ENCODE peak calls at places on chromosomes 7 and 10, in four cellular contexts. I is transverse colon, V is sigmoid colon, D is GM12878. S is an unnamed sample.

GRCh38 chr10:14838582-14839304 is 637 bp downstream of the HSPA14 start:
- DNase-seq in I (peak; percentile 41), D (no peak), V (peak; percentile 72), S (peak; percentile 90)

GRCh38 chr7:99404977-99405320 is 3.4 kb downstream of the PDAP1 start:
- DNase-seq in I (no peak), V (no peak), D (no peak), S (no peak)

GRCh38 chr7:17405786-17406185 is 107.3 kb downstream of the AHR start:
- DNase-seq in D (no peak), I (no peak), V (no peak), S (no peak)

GRCh38 chr10:17144757-17145156 is 15.1 kb upstream of the CUBN start:
- DNase-seq in I (no peak), V (no peak), D (peak; percentile 9), S (no peak)

GRCh38 chr10:107025676-107026075 is 138.8 kb downstream of the SORCS1 start:
- DNase-seq in D (no peak), I (no peak), V (no peak), S (peak; percentile 29)

GRCh38 chr7:6258440-6259182 is 13.8 kb downstream of the CYTH3 start:
- DNase-seq in D (no peak), V (no peak), I (no peak), S (no peak)

GRCh38 chr7:68185641-68186040 is 1189.0 kb downstream of the TYW1 start:
- DNase-seq in I (no peak), V (no peak), D (no peak), S (no peak)

GRCh38 chr10:59674211-59674836 is 35.3 kb downstream of the SLC16A9 start:
- DNase-seq in I (peak; percentile 58), V (no peak), D (no peak), S (no peak)

GRCh38 chr10:70479161-70479531 is 579 bp downstream of the PALD1 start:
- DNase-seq in I (no peak), D (no peak), V (no peak), S (no peak)

GRCh38 chr10:118966131-118967125 is 63.1 kb upstream of the NANOS1 start:
- DNase-seq in D (no peak), I (no peak), V (no peak), S (no peak)

GRCh38 chr7:118517275-118517674 is 292.8 kb downstream of the ANKRD7 start:
- DNase-seq in D (no peak), I (no peak), V (no peak), S (no peak)

GRCh38 chr10:79367421-79368189 is 20.3 kb downstream of the PPIF start:
- DNase-seq in V (no peak), I (no peak), D (no peak), S (no peak)

GRCh38 chr10:11586170-11586569 is 25.3 kb downstream of the USP6NL start:
- DNase-seq in V (no peak), I (no peak), D (no peak), S (no peak)

GRCh38 chr10:69936091-69936490 is 116.6 kb upstream of the MACROH2A2 start:
- DNase-seq in V (no peak), D (no peak), I (no peak), S (no peak)

GRCh38 chr7:102409340-102409739 is 13.2 kb downstream of the PRKRIP1 start:
- DNase-seq in D (no peak), I (no peak), V (no peak), S (no peak)

GRCh38 chr7:31002256-31002655 is 38.5 kb downstream of the GHRHR start:
- DNase-seq in I (no peak), D (no peak), V (no peak), S (no peak)

GRCh38 chr10:6607187-6607586 is 27.1 kb upstream of the PRKCQ start:
- DNase-seq in D (no peak), V (no peak), I (no peak), S (no peak)

GRCh38 chr10:42969147-42969546 is 107.7 kb upstream of the RET start:
- DNase-seq in I (no peak), D (no peak), V (no peak), S (peak; percentile 64)

GRCh38 chr7:17357952-17358351 is 59.5 kb downstream of the AHR start:
- DNase-seq in D (no peak), I (no peak), V (no peak), S (no peak)

GRCh38 chr10:89393898-89394297 is 1.5 kb downstream of the IFIT1 start:
- DNase-seq in I (no peak), D (no peak), V (no peak), S (no peak)

GRCh38 chr7:140317597-140317996 is 80.7 kb downstream of the SLC37A3 start:
- DNase-seq in I (no peak), D (no peak), V (no peak), S (no peak)

GRCh38 chr7:36726311-36726710 is 2.0 kb upstream of the AOAH start:
- DNase-seq in D (no peak), I (no peak), V (no peak), S (no peak)

GRCh38 chr7:70072220-70072619 is 473.9 kb downstream of the AUTS2 start:
- DNase-seq in V (no peak), D (no peak), I (no peak), S (no peak)

GRCh38 chr10:100167521-100168312 is 18.1 kb downstream of the ERLIN1 start:
- DNase-seq in D (no peak), V (no peak), I (no peak), S (no peak)

GRCh38 chr10:96998329-96998888 is 166.3 kb downstream of the LCOR start:
- DNase-seq in V (no peak), I (no peak), D (no peak), S (no peak)

GRCh38 chr10:1049425-1049958 is 573 bp upstream of the IDI1 start:
- DNase-seq in D (no peak), V (no peak), I (no peak), S (no peak)

GRCh38 chr7:138460176-138460648 is at the start of gene TRIM24:
- DNase-seq in D (no peak), I (no peak), V (peak; percentile 98), S (no peak)

GRCh38 chr10:109894516-109894915 is 28.8 kb downstream of the XPNPEP1 start:
- DNase-seq in I (peak; percentile 32), D (no peak), V (peak; percentile 92), S (no peak)

GRCh38 chr10:20466731-20467130 is 430.4 kb downstream of the NEBL start:
- DNase-seq in V (no peak), D (no peak), I (no peak), S (no peak)

GRCh38 chr10:98425511-98426352 is 10.8 kb upstream of the PYROXD2 start:
- DNase-seq in D (no peak), I (peak; percentile 56), V (peak; percentile 62), S (no peak)

GRCh38 chr7:99006739-99007424 is 128.6 kb downstream of the TRRAP start:
- DNase-seq in I (no peak), V (no peak), D (no peak), S (peak; percentile 82)

GRCh38 chr7:45687721-45688120 is 113.6 kb downstream of the ADCY1 start:
- DNase-seq in D (no peak), I (no peak), V (no peak), S (peak; percentile 82)

GRCh38 chr10:115830260-115830970 is 442.6 kb downstream of the GFRA1 start:
- DNase-seq in V (no peak), D (no peak), I (no peak), S (no peak)

GRCh38 chr10:91162495-91163268 is 57.8 kb upstream of the PCGF5 start:
- DNase-seq in I (peak; percentile 79), D (no peak), V (peak; percentile 90), S (no peak)

GRCh38 chr10:91162050-91162494 is 58.4 kb upstream of the PCGF5 start:
- DNase-seq in V (no peak), I (no peak), D (no peak), S (no peak)

GRCh38 chr10:91163709-91164474 is 56.6 kb upstream of the PCGF5 start:
- DNase-seq in D (no peak), V (peak; percentile 91), I (peak; percentile 79), S (no peak)

GRCh38 chr10:91164520-91165065 is 55.9 kb upstream of the PCGF5 start:
- DNase-seq in I (no peak), V (no peak), D (no peak), S (no peak)

DNA sequence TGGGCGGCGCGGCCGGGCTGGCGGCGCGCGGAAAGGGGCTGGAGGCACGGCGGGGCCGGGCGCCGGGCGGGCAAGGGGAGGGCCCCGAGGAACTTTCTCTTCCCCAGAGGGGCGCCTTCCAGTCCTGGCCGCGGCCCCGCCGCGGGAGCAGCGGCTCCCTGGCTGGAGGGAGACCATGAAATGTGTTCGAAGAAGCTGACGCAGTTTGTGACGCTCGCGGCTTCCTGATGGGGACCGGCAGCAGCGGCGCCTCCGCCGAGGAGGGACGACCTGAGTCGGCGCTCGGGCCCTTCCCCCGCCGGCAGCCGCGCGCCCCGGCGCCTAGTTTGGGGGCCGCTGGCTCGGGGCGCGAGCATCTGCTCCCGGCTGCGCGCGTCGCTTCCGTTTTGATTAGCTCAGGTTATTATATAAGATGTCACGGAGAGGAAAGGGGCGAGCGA is 57.2 kb upstream of the PCGF5 start:
- DNase-seq in V (peak; percentile 81), I (peak; percentile 72), D (no peak), S (no peak)
- TF ChIP-seq POLR2AphosphoS5 in V (peak; percentile 64), I (peak; percentile 50), D (peak; percentile 82), S (no peak)

GRCh38 chr7:56110611-56111010 is 4.3 kb upstream of the CHCHD2 start:
- DNase-seq in I (no peak), D (no peak), V (no peak), S (no peak)

GRCh38 chr7:56105508-56105907 is 768 bp downstream of the CHCHD2 start:
- DNase-seq in I (peak; percentile 29), D (no peak), V (no peak), S (no peak)

GRCh38 chr7:56107954-56108258 is 1.6 kb upstream of the CHCHD2 start:
- DNase-seq in I (no peak), V (no peak), D (no peak), S (no peak)

GRCh38 chr7:56106108-56107073 is at the start of gene CHCHD2:
- DNase-seq in D (peak; percentile 95), I (peak; percentile 97), V (peak; percentile 99), S (peak; percentile 99)
- TF ChIP-seq EP300 in D (no peak), I (no peak), V (no peak), S (no peak)

GRCh38 chr7:116952640-116953371 is 495 bp upstream of the ST7 start:
- DNase-seq in D (no peak), I (peak; percentile 13), V (peak; percentile 83), S (no peak)

GRCh38 chr7:116953372-116953726 is at the start of gene ST7:
- DNase-seq in D (no peak), V (peak; percentile 83), I (peak; percentile 64), S (no peak)

GRCh38 chr7:116954443-116954838 is 1.1 kb downstream of the ST7 start:
- DNase-seq in V (no peak), I (no peak), D (no peak), S (no peak)

GRCh38 chr7:116955340-116955739 is 2.0 kb downstream of the ST7 start:
- DNase-seq in V (no peak), I (no peak), D (no peak), S (no peak)

GRCh38 chr7:116953727-116954442 is 584 bp downstream of the ST7 start:
- DNase-seq in I (peak; percentile 61), V (peak; percentile 80), D (no peak), S (peak; percentile 92)
- TF ChIP-seq POLR2AphosphoS5 in I (no peak), V (peak; percentile 73), D (peak; percentile 46), S (peak; percentile 65)

DNA sequence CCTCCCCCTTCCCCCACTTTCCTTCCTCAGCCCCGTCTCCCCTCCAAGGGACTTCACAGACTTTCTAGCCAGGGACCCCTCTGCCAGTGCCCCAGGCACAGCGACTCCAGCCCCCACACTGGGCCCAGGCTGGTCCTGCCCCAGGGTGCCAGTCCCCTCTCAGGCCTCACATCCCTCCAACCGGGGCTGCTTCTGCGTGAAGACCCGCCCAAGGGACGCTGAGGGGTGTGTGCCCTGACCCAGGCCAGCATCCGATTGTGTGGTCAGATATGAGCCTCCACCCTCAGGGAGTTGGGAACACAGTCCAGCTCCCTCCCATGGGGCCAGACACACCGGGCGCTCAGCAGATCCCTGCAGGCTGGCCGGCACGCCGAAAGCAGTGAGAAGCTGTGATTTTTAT is 97.0 kb downstream of the MICALL2 start:
- DNase-seq in V (no peak), I (no peak), D (no peak), S (no peak)
- TF ChIP-seq EP300 in V (no peak), I (no peak), D (no peak), S (no peak)